ENCODE peak calls at places on chromosomes 11 and 22, in six cellular contexts. A is cardiac fibroblast; W is PC-9; J is posterior cingulate gyrus; O is endothelial cell; C is stimulated activated CD8-positive, alpha-beta memory T cell treated with anti-CD3 and anti-CD28 coated beads, Interleukin-4, amount 100 ng/mL, for 4 hours. Q is an unnamed sample.

GRCh38 chr11:2451916-2452694 is 7.3 kb downstream of the KCNQ1 start:
- DNase-seq in A (no peak), W (no peak), J (peak), O (no peak), C (no peak), Q (no peak)

GRCh38 chr22:25666308-25666707 is 75.7 kb upstream of the MYO18B start:
- DNase-seq in A (peak), W (no peak), J (no peak), O (peak), C (no peak), Q (no peak)

GRCh38 chr11:76808996-76809395 is 25.8 kb downstream of the TSKU start:
- DNase-seq in A (no peak), W (no peak), J (no peak), O (no peak), C (no peak), Q (no peak)

GRCh38 chr22:44459041-44459440 is 39.0 kb downstream of the RTL6 start:
- DNase-seq in A (no peak), W (peak), J (no peak), O (no peak), C (no peak), Q (no peak)

GRCh38 chr11:31903225-31904074 is 92.3 kb upstream of the PAX6 start:
- DNase-seq in A (no peak), W (no peak), J (no peak), O (no peak), C (no peak), Q (no peak)

GRCh38 chr22:37044634-37045625 is 6.6 kb upstream of the KCTD17 start:
- DNase-seq in A (no peak), W (peak), J (peak), O (no peak), C (no peak), Q (no peak)

GRCh38 chr22:32745251-32745995 is 56.1 kb upstream of the TIMP3 start:
- DNase-seq in A (peak), W (peak), J (no peak), O (peak), C (no peak), Q (peak)

GRCh38 chr11:77392842-77393241 is 81.1 kb downstream of the PAK1 start:
- DNase-seq in A (no peak), W (no peak), J (no peak), O (no peak), C (no peak), Q (no peak)

GRCh38 chr22:48637231-48637630 is 1190.4 kb downstream of the BRD1 start:
- DNase-seq in A (no peak), W (no peak), J (no peak), O (no peak), C (no peak), Q (no peak)

GRCh38 chr22:40414306-40414705 is 43.9 kb downstream of the SGSM3 start:
- DNase-seq in A (no peak), W (no peak), J (no peak), O (no peak), C (no peak), Q (no peak)

GRCh38 chr11:35969089-35970046 is 25.5 kb downstream of the LDLRAD3 start:
- DNase-seq in A (no peak), W (no peak), J (no peak), O (no peak), C (no peak), Q (no peak)

GRCh38 chr11:134120921-134121526 is 52.2 kb downstream of the JAM3 start:
- DNase-seq in A (peak), W (no peak), J (peak), O (peak), C (no peak), Q (no peak)

GRCh38 chr11:47551086-47551485 is 1.8 kb downstream of the CELF1 start:
- DNase-seq in A (no peak), W (no peak), J (no peak), O (no peak), C (no peak), Q (no peak)

GRCh38 chr11:122784325-122785155 is 53.8 kb upstream of the CRTAM start:
- DNase-seq in A (peak), W (peak), J (no peak), O (no peak), C (no peak), Q (no peak)

GRCh38 chr11:66333896-66334604 is 2.2 kb downstream of the RIN1 start:
- DNase-seq in A (no peak), W (no peak), J (peak), O (no peak), C (no peak), Q (no peak)

GRCh38 chr11:87097582-87097981 is 59.8 kb downstream of the TMEM135 start:
- DNase-seq in A (peak), W (no peak), J (no peak), O (peak), C (no peak), Q (peak)

GRCh38 chr11:68295940-68296339 is 16.5 kb upstream of the LRP5 start:
- DNase-seq in A (no peak), W (no peak), J (no peak), O (no peak), C (no peak), Q (no peak)

GRCh38 chr11:77322926-77323590 is 21.6 kb upstream of the GDPD4 start:
- DNase-seq in A (peak), W (no peak), J (no peak), O (no peak), C (no peak), Q (no peak)

GRCh38 chr11:6757373-6757967 is 14.3 kb downstream of the OR2AG2 start:
- DNase-seq in A (peak), W (no peak), J (peak), O (peak), C (peak), Q (peak)

GRCh38 chr11:65650547-65651338 is 12.0 kb downstream of the RELA start:
- DNase-seq in A (no peak), W (peak), J (peak), O (no peak), C (no peak), Q (no peak)

GRCh38 chr11:77072851-77073327 is 6.1 kb downstream of the CAPN5 start:
- DNase-seq in A (no peak), W (no peak), J (peak), O (no peak), C (no peak), Q (no peak)

GRCh38 chr11:44788536-44789227 is 61.9 kb downstream of the TSPAN18 start:
- DNase-seq in A (no peak), W (no peak), J (peak), O (peak), C (no peak), Q (no peak)

GRCh38 chr11:64453466-64453865 is 94.5 kb downstream of the RPS6KA4 start:
- DNase-seq in A (no peak), W (no peak), J (peak), O (no peak), C (no peak), Q (no peak)

GRCh38 chr11:62931501-62932278 is 10.5 kb upstream of the CHRM1 start:
- DNase-seq in A (no peak), W (no peak), J (peak), O (no peak), C (no peak), Q (no peak)

GRCh38 chr22:46753360-46753759 is 9.1 kb upstream of the TBC1D22A start:
- DNase-seq in A (no peak), W (no peak), J (peak), O (no peak), C (no peak), Q (no peak)

GRCh38 chr11:71934213-71934612 is 5.4 kb downstream of the RNF121 start:
- DNase-seq in A (no peak), W (no peak), J (no peak), O (no peak), C (no peak), Q (no peak)

GRCh38 chr22:34035209-34035608 is 114.9 kb upstream of the LARGE1 start:
- DNase-seq in A (no peak), W (no peak), J (no peak), O (no peak), C (no peak), Q (no peak)

GRCh38 chr11:72150882-72151281 is 15.4 kb downstream of the FOLR3 start:
- DNase-seq in A (no peak), W (no peak), J (no peak), O (no peak), C (no peak), Q (no peak)

GRCh38 chr22:45919504-45920286 is 57.3 kb downstream of the WNT7B start:
- DNase-seq in A (no peak), W (peak), J (no peak), O (no peak), C (no peak), Q (peak)

GRCh38 chr11:19352736-19353110 is 112.0 kb upstream of the E2F8 start:
- DNase-seq in A (no peak), W (no peak), J (no peak), O (no peak), C (no peak), Q (no peak)

GRCh38 chr11:66561178-66561974 is 7.0 kb downstream of the CTSF start:
- DNase-seq in A (no peak), W (no peak), J (no peak), O (no peak), C (no peak), Q (no peak)

Q was measured in Calu3.